ENCODE peak calls at places on chromosomes 5 and 9, in six cellular contexts. M, B, S, Q, R and U are unnamed samples.

GRCh38 chr9:111902396-111903147 is 6.0 kb downstream of the UGCG start:
- DNase-seq in R (no peak), B (no peak), Q (no peak), S (no peak), M (no peak), U (no peak)

GRCh38 chr5:9927106-9927505 is 297.0 kb upstream of the TAS2R1 start:
- DNase-seq in M (no peak), B (no peak), Q (no peak), S (no peak), R (no peak), U (no peak)

GRCh38 chr9:109315889-109316640 is 4.8 kb downstream of the EPB41L4B start:
- DNase-seq in S (peak; percentile 66), M (peak; percentile 87), Q (no peak), R (peak; percentile 85), B (no peak), U (no peak)

GRCh38 chr9:15967068-15967467 is 414.2 kb downstream of the CCDC171 start:
- DNase-seq in S (no peak), B (no peak), Q (no peak), R (no peak), M (no peak), U (no peak)

GRCh38 chr5:151696470-151697061 is 9.9 kb upstream of the SPARC start:
- DNase-seq in B (peak; percentile 67), S (no peak), Q (peak; percentile 94), R (peak; percentile 79), M (no peak), U (peak; percentile 80)

GRCh38 chr9:113620377-113621161 is 157.0 kb downstream of the RGS3 start:
- DNase-seq in S (peak; percentile 39), Q (no peak), B (peak; percentile 84), R (peak; percentile 67), M (peak; percentile 52), U (peak; percentile 60)

GRCh38 chr9:18274693-18275092 is 199.3 kb upstream of the ADAMTSL1 start:
- DNase-seq in M (no peak), S (no peak), Q (no peak), R (no peak), B (no peak), U (no peak)

GRCh38 chr9:120388000-120388855 is 191.7 kb downstream of the CDK5RAP2 start:
- DNase-seq in B (no peak), Q (no peak), S (no peak), R (no peak), M (no peak), U (no peak)

GRCh38 chr5:165157209-165157608 is 1651.8 kb downstream of the MAT2B start:
- DNase-seq in R (no peak), M (no peak), B (no peak), S (no peak), Q (no peak), U (no peak)

GRCh38 chr9:98097836-98098235 is 21.2 kb downstream of the TRIM14 start:
- DNase-seq in M (peak; percentile 48), B (no peak), S (no peak), Q (no peak), R (no peak), U (no peak)

GRCh38 chr9:100170085-100170484 is 71.0 kb downstream of the INVS start:
- DNase-seq in R (no peak), M (no peak), Q (no peak), S (no peak), B (no peak), U (no peak)

GRCh38 chr5:148957591-148958202 is 105.2 kb downstream of the SH3TC2 start:
- DNase-seq in R (no peak), S (no peak), M (no peak), B (peak; percentile 73), Q (peak; percentile 43), U (peak; percentile 61)

GRCh38 chr5:143343042-143343441 is 60.4 kb downstream of the NR3C1 start:
- DNase-seq in S (no peak), M (no peak), Q (no peak), B (no peak), R (no peak), U (no peak)

GRCh38 chr9:18982246-18982589 is 50.8 kb downstream of the SAXO1 start:
- DNase-seq in M (no peak), Q (no peak), R (no peak), B (no peak), S (no peak), U (no peak)

GRCh38 chr5:142783601-142784291 is 13.6 kb downstream of the ARHGAP26 start:
- DNase-seq in R (peak; percentile 51), Q (no peak), S (no peak), M (peak; percentile 29), B (peak; percentile 40), U (peak; percentile 74)

GRCh38 chr5:147240266-147240985 is 5.6 kb downstream of the STK32A start:
- DNase-seq in R (no peak), B (no peak), M (no peak), Q (no peak), S (no peak), U (no peak)

GRCh38 chr5:147403659-147404640 is 105.9 kb downstream of the DPYSL3 start:
- DNase-seq in R (peak; percentile 87), S (no peak), B (no peak), M (peak; percentile 78), Q (no peak), U (no peak)

GRCh38 chr5:93100976-93101375 is 480.0 kb downstream of the NR2F1-AS1 start:
- DNase-seq in S (no peak), R (no peak), M (no peak), Q (no peak), B (no peak), U (no peak)

GRCh38 chr9:123584202-123585176 is 228.5 kb downstream of the CRB2 start:
- DNase-seq in B (no peak), R (no peak), Q (no peak), M (no peak), S (no peak), U (no peak)

GRCh38 chr5:39775458-39776365 is 350.9 kb upstream of the DAB2 start:
- DNase-seq in R (no peak), Q (no peak), M (no peak), S (no peak), B (no peak), U (no peak)

GRCh38 chr5:79136618-79137017 is 25.0 kb downstream of the BHMT start:
- DNase-seq in Q (no peak), S (no peak), B (no peak), M (no peak), R (no peak), U (no peak)

GRCh38 chr5:79135790-79136553 is 24.4 kb downstream of the BHMT start:
- DNase-seq in B (no peak), M (no peak), R (no peak), S (no peak), Q (no peak), U (no peak)

GRCh38 chr5:79130781-79131180 is 19.2 kb downstream of the BHMT start:
- DNase-seq in B (peak; percentile 22), Q (peak; percentile 22), R (no peak), S (no peak), M (no peak), U (peak; percentile 57)

GRCh38 chr5:79133657-79134451 is 22.2 kb downstream of the BHMT start:
- DNase-seq in S (peak; percentile 53), B (peak; percentile 76), Q (peak; percentile 81), R (peak; percentile 68), M (peak; percentile 54), U (peak; percentile 78)

DNA sequence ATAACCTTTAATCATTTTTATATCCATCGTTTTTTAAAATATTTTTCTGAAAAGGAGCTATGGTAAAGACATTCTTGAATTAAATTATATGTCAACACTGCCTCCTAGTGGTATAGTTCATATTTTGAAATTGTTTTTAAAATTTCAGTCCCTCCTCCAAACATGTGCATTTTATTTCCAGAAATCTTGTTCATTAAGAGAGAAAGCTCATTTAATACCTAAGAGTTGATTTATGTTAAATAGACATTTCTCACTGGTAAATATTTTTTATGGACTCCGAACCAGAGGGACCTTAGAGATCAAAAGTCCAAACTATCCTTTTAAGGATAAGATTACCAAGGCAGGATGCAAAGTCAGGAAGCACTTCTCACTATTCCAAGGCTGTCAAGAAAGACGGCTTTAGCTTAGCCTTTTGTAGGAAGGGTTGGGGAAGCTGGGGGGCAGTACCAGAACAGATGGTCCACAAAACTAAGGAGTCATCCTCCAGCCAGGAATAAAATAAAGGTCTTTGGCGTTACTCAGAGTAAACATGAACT is 21.6 kb downstream of the BHMT start:
- DNase-seq in M (no peak), Q (no peak), S (no peak), B (no peak), R (no peak), U (no peak)
- TF ChIP-seq CTCF in M (no peak), Q (no peak), S (peak; percentile 61), B (peak; percentile 19), R (peak; percentile 38), U (peak; percentile 79)

GRCh38 chr9:129835128-129835859 is at the start of the genes C9orf78 and USP20:
- DNase-seq in R (peak; percentile 96), Q (peak; percentile 98), B (peak; percentile 99), S (peak; percentile 94), M (peak; percentile 92), U (peak; percentile 98)
- TF ChIP-seq CTCF in R (no peak), Q (no peak), B (no peak), S (no peak), M (no peak), U (no peak)

DNA sequence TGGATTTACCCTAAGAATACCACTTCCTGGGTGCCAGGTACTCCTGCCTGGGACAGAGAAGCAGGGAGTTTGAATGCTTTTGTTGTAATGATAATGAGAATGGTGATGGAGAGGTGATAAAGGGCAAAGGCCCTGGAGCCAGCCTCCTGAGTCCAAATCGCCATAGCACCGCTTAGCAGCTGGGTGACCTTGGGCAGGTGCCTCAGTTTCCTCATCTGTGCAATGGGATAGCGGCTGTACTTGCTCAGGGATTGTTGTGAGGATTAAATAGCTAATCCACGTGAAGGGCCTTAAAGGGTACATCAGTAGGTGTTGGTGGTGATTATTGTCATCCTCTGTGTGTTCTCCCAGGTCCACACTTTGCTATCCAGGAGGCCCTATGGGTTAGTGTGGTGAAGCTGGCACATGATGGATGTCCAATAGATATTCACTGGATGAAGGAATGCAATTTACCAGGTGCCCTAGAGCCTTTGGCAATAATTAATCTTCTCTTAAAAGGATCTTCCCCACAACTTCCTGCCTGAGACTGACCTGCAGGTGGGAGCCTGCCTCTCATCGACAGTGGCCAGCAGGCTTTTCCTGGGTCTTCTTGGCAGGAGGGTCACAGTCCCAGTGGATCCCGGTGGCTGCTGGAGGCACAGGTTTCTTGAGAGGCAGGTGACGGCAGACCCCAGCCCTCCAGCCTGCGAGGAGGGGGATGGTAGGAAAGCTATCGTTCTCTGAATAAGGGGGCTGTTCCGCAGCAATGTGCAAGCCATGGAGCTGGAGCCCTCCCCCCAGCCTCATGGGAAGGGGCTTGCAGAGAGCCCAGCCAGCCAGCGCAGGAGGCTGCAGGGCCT is 160.2 kb downstream of the MACROH2A1 start:
- DNase-seq in B (peak; percentile 6), R (no peak), Q (peak; percentile 4), M (no peak), S (no peak), U (no peak)
- TF ChIP-seq CTCF in B (no peak), R (no peak), Q (no peak), M (no peak), S (no peak), U (no peak)

DNA sequence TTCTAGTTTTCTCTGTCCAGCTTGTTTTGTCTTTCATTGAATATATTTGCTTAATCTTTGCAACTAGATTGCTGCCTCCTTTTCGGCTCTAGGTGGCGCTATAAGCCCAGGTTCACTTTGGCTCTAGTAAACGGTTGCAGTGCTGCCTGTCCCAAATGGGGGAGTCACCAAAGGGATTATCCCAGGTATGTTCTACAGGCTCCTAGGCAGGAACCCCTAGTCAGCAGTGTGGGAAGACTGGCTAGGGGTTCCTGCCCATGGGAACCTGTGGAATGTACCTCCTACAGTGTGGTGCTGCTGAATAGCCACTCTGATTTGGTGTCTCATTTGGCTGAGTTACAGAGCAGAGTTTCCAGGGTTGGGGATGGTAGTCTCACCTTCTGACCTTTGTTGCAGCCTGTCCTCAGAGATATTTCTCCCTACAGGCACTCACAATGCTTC is 85.2 kb downstream of the ARSB start:
- DNase-seq in R (no peak), Q (peak; percentile 69), B (peak; percentile 65), S (no peak), M (no peak), U (peak; percentile 63)
- TF ChIP-seq CTCF in R (no peak), Q (peak; percentile 73), B (peak; percentile 92), S (peak; percentile 43), M (no peak), U (peak; percentile 84)